ENCODE peak calls at places on chromosome 11, in four cellular contexts. U is NB4, S is GM12891, I is esophagus squamous epithelium. C is an unnamed sample.

GRCh38 chr11:11956006-11956405 is 52.4 kb downstream of the DKK3 start:
- DNase-seq in U (no peak), I (no peak), S (no peak), C (no peak)

GRCh38 chr11:11916981-11917399 is 75.2 kb downstream of the USP47 start:
- DNase-seq in I (no peak), S (no peak), U (no peak), C (no peak)

GRCh38 chr11:115522302-115522701 is 18.1 kb upstream of the CADM1 start:
- DNase-seq in S (no peak), I (no peak), U (no peak), C (no peak)

GRCh38 chr11:29629281-29629680 is 387.5 kb downstream of the KCNA4 start:
- DNase-seq in I (no peak), S (no peak), U (no peak), C (no peak)

GRCh38 chr11:86132667-86133310 is 63.9 kb upstream of the PICALM start:
- DNase-seq in S (no peak), I (no peak), U (no peak), C (no peak)

GRCh38 chr11:77748266-77748665 is 72.3 kb downstream of the RSF1 start:
- DNase-seq in U (no peak), I (no peak), S (no peak), C (no peak)

GRCh38 chr11:24422371-24422770 is 74.5 kb upstream of the LUZP2 start:
- DNase-seq in I (no peak), S (no peak), U (no peak), C (no peak)

GRCh38 chr11:43797866-43798265 is 82.8 kb upstream of the ALKBH3 start:
- DNase-seq in I (no peak), S (no peak), U (no peak), C (no peak)

GRCh38 chr11:58905716-58906547 is 33.4 kb upstream of the GLYATL1 start:
- DNase-seq in I (no peak), S (no peak), U (no peak), C (peak; percentile 75)

GRCh38 chr11:115848614-115849013 is 344.4 kb upstream of the CADM1 start:
- DNase-seq in U (no peak), I (no peak), S (no peak), C (no peak)

GRCh38 chr11:115990004-115990447 is 485.8 kb upstream of the CADM1 start:
- DNase-seq in S (no peak), I (no peak), U (peak; percentile 17), C (no peak)

GRCh38 chr11:72353861-72354260 is 80.5 kb downstream of the CLPB start:
- DNase-seq in S (no peak), U (peak; percentile 38), I (no peak), C (peak; percentile 31)

GRCh38 chr11:111977141-111978027 is 40.2 kb downstream of the DIXDC1 start:
- DNase-seq in U (no peak), S (peak; percentile 61), I (no peak), C (no peak)

GRCh38 chr11:72328366-72329224 is 84.6 kb upstream of the PHOX2A start:
- DNase-seq in I (no peak), S (no peak), U (no peak), C (peak; percentile 5)

DNA sequence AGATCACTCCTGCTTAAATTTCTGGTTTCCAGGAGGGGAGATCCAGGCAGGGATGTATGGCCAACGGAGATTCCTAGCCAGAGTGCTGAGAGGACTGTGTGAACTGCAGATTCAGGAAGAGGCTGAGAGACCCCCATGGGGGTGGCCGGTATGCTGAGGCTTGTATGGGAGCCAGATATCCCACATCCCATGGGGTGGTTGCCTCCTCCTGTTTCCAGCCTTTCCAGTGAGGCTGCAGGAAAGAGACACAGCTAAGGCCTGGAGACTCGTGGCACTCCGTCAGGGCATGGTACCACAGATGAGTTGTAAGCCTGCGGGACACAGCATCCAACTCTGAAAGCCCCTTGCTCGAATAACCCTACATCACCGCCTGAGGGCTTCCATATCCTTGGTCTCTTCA is 1.4 kb upstream of the MYOD1 start:
- DNase-seq in S (no peak), I (no peak), U (no peak), C (no peak)
- TF ChIP-seq POLR2A in S (no peak), I (no peak), U (no peak), C (no peak)

GRCh38 chr11:124481365-124482323 is 36.1 kb upstream of the OR8B8 start:
- DNase-seq in S (no peak), I (no peak), U (peak; percentile 73), C (peak; percentile 23)

GRCh38 chr11:124482362-124483147 is 37.1 kb upstream of the OR8B8 start:
- DNase-seq in U (no peak), S (no peak), I (no peak), C (no peak)

DNA sequence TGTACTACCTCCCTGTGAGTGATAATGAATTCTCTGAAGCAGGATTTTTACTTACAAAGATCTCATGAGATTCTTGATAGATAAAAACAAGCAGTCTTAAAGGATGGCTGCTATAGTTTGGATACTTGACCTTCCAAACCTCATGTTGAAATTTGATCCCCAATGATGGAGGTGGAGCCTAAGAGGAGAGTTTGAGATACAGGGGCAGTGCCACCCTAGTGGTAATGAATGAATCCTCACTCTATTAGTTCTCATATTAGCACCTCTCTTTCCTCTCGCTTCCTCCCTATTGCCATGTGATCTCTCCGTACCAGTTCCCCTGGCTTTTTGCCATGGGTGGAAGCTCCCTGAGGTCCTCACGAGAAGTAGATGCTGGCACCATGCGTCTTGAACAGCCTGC is 37.9 kb upstream of the OR8B8 start:
- DNase-seq in U (no peak), I (no peak), S (no peak), C (no peak)
- TF ChIP-seq POLR2A in U (no peak), I (no peak), S (no peak), C (no peak)

DNA sequence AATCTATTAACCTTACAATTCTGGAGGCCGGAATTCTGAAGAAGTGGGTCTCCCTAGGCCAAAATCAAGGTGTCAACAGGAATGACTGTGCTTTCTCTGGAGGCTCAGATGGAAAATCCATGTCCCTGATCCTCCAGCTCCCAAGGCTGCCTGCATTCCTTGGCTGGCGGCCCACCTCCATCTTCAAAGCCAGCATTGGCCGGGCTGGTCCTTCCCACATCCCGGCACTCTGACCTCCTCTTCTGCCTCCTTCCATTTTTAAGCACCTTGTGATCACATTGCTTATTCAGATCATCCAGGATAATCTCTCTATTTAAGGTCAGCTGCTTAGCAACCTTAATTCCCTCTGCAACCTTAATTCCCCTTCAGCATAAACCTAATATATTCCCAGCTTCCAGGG is 22.7 kb upstream of the CTSD start:
- DNase-seq in I (no peak), U (no peak), S (no peak), C (no peak)
- TF ChIP-seq POLR2A in I (no peak), U (no peak), S (no peak), C (no peak)

DNA sequence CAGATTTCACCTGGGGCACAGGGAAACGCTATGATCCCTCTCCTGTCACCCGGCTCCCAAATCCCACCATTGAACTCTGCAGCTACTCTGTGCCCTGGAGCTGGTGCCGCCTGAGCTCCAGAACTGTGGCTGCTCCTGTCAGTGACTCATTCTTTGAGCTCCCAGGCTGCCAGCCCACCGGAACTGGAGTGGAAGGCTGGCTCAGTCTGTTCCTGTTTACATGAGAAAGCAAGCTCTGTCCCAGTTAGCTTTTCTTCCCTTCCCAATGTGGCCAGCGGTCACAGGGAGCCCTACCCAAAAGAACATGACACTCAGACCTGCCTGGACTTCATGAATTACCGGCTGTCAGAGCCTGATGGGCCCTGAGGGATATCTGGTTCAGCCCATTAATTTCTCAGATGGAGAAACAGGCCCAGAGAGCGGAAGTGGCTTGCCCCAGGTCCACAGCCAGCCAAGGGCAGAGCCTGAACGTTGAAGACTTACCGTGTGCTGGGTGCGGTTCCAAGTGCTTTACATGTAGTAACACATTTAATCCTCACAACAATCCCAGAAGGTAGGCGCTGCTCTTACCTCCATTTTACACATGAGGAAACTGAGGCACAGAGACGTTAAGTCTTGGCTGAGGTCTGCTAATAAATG is 23.8 kb upstream of the IGSF22 start:
- DNase-seq in I (no peak), U (peak; percentile 29), S (no peak), C (peak; percentile 37)
- TF ChIP-seq POLR2A in I (no peak), U (no peak), S (no peak), C (no peak)

C was measured in A549.